ENCODE peak calls at places on chromosome 7, in six cellular contexts. Q is bronchial epithelial cell; M is CD8-positive, alpha-beta T cell; K is MCF 10A; W is thoracic aorta; D is mesothelial cell of epicardium. J is an unnamed sample.

GRCh38 chr7:158164101-158165095 is 423.2 kb downstream of the PTPRN2 start:
- DNase-seq in Q (no peak), M (no peak), K (no peak), W (no peak), D (no peak), J (no peak)

GRCh38 chr7:96067321-96067720 is 254.6 kb downstream of the SLC25A13 start:
- DNase-seq in Q (peak), M (no peak), K (no peak), W (no peak), D (no peak), J (no peak)

GRCh38 chr7:113402005-113402404 is 283.7 kb upstream of the SMIM30 start:
- DNase-seq in Q (no peak), M (no peak), K (no peak), W (no peak), D (no peak), J (no peak)

GRCh38 chr7:29116801-29117200 is 29.5 kb downstream of the CPVL start:
- DNase-seq in Q (no peak), M (no peak), K (no peak), W (no peak), D (no peak), J (no peak)

GRCh38 chr7:96093435-96093834 is 228.5 kb downstream of the SLC25A13 start:
- DNase-seq in Q (peak), M (no peak), K (peak), W (no peak), D (no peak), J (no peak)

GRCh38 chr7:16652888-16653287 is 6.9 kb downstream of the BZW2 start:
- DNase-seq in Q (peak), M (no peak), K (peak), W (no peak), D (no peak), J (no peak)

GRCh38 chr7:158020706-158021095 is 566.9 kb downstream of the PTPRN2 start:
- DNase-seq in Q (no peak), M (no peak), K (no peak), W (no peak), D (no peak), J (no peak)

GRCh38 chr7:137488038-137488437 is 144.5 kb upstream of the PTN start:
- DNase-seq in Q (peak), M (no peak), K (no peak), W (no peak), D (no peak), J (no peak)

GRCh38 chr7:157234271-157234670 is 95.5 kb downstream of the UBE3C start:
- DNase-seq in Q (no peak), M (no peak), K (no peak), W (no peak), D (no peak), J (no peak)

GRCh38 chr7:131586259-131586658 is 29.8 kb upstream of the PODXL start:
- DNase-seq in Q (no peak), M (no peak), K (no peak), W (no peak), D (no peak), J (no peak)

GRCh38 chr7:17090751-17091150 is 207.7 kb upstream of the AHR start:
- DNase-seq in Q (peak), M (no peak), K (peak), W (no peak), D (no peak), J (no peak)

GRCh38 chr7:20269726-20270125 is 52.5 kb upstream of the MACC1 start:
- DNase-seq in Q (no peak), M (no peak), K (no peak), W (no peak), D (no peak), J (no peak)

GRCh38 chr7:36034020-36034419 is 119.0 kb upstream of the EEPD1 start:
- DNase-seq in Q (peak), M (no peak), K (peak), W (no peak), D (no peak), J (no peak)

GRCh38 chr7:81666209-81666608 is 103.6 kb downstream of the HGF start:
- DNase-seq in Q (no peak), M (no peak), K (no peak), W (no peak), D (no peak), J (no peak)

GRCh38 chr7:130369831-130370230 is 10.5 kb upstream of the CPA1 start:
- DNase-seq in Q (no peak), M (no peak), K (no peak), W (no peak), D (no peak), J (no peak)

GRCh38 chr7:945147-945555 is 9.3 kb downstream of the ADAP1 start:
- DNase-seq in Q (peak), M (peak), K (peak), W (no peak), D (no peak), J (no peak)

DNA sequence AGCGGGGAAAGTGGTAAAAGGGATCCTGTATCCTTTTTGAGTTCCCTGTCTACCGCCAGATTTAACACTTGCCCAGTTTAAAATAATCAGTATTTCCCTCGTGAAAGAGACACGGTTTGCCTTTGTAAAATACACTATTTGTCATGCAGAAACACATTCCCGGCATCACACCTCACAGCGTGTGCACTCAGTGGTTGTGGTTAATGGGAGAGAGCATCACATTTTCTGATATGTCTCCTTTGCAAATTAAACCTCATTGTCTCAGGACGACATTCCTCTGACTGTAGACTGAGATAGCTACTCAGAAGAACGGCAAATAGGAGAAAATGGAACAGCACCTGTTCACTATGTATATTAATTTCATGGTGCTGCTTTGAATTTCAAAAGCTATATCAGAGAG is 113.1 kb upstream of the IFRD1 start:
- DNase-seq in Q (no peak), M (no peak), K (no peak), W (no peak), D (no peak), J (no peak)
- TF ChIP-seq CTCF in Q (no peak), M (no peak), K (no peak), W (no peak), D (no peak), J (no peak)

GRCh38 chr7:142030294-142030693 is 34.6 kb downstream of the MGAM start:
- DNase-seq in Q (peak), M (no peak), K (peak), W (no peak), D (no peak), J (no peak)
- TF ChIP-seq CTCF in Q (peak), M (no peak), K (peak), W (no peak), D (no peak), J (no peak)

DNA sequence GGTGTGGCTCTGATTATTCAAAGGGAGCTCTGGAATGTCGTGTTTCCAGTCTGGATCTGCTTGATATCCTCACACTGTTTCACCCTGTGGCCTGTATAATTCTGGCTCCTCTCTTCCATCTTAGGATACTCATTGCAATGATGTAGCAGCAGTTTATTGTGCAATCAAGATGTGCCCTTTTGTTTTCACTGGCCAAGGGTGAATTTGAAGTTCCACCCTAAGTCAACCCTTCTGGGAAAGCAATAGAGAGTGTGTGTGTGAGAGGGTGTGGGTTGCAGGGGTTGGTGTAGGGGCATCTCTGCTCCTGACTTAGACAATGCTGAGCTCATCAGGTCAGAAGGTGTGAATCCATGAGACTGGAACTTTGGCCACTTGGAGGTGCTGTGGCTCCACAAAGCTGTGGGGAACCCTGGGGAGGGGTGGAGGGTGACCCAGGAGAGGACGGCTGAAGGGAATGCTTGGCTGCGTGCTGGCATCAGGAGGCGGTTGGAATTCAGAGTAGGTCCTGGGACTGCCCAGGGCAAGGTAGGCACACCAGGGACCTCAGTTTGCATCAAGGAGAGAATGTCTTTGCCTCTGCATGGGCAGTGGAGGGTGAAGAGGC is 118.0 kb upstream of the PRSS58 start:
- DNase-seq in Q (peak), M (no peak), K (peak), W (no peak), D (no peak), J (no peak)
- TF ChIP-seq CTCF in Q (peak), M (no peak), K (peak), W (no peak), D (no peak), J (no peak)

DNA sequence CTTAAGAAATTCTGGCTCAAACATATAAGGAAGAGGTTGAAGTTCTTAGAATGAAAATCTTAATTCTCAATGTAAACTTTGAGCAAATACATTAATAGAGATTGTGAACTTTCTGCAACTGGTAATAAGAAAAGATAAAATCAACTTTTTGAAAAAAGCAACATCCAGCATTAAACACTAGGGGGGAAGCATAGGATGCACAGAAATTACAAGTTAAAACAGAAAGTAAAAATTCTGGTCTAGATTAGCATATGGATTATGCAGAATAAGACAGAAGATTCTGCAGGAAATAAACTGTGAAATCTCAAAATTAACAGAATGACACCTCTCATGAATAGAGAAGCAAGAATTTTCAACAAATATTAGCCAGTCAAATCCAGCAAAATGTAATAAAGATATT is 38.0 kb upstream of the CAV2 start:
- DNase-seq in Q (no peak), M (no peak), K (no peak), W (no peak), D (no peak), J (no peak)
- TF ChIP-seq CTCF in Q (no peak), M (no peak), K (no peak), W (no peak), D (no peak), J (no peak)

GRCh38 chr7:51357821-51358220 is 41.2 kb upstream of the COBL start:
- DNase-seq in Q (no peak), M (no peak), K (no peak), W (no peak), D (no peak), J (no peak)

GRCh38 chr7:51354434-51354833 is 37.8 kb upstream of the COBL start:
- DNase-seq in Q (no peak), M (no peak), K (no peak), W (no peak), D (no peak), J (no peak)

GRCh38 chr7:51356849-51357516 is 40.4 kb upstream of the COBL start:
- DNase-seq in Q (no peak), M (no peak), K (no peak), W (no peak), D (no peak), J (no peak)

GRCh38 chr7:51352174-51353145 is 35.9 kb upstream of the COBL start:
- DNase-seq in Q (no peak), M (no peak), K (no peak), W (no peak), D (no peak), J (no peak)

GRCh38 chr7:51354897-51355296 is 38.3 kb upstream of the COBL start:
- DNase-seq in Q (no peak), M (no peak), K (no peak), W (no peak), D (no peak), J (no peak)
- TF ChIP-seq CTCF in Q (peak), M (no peak), K (no peak), W (no peak), D (no peak), J (no peak)